ENCODE peak calls at places on chromosomes 2 and 18, in ten cellular contexts. One of them, this sample, is unnamed.

GRCh38 chr2:66560683-66561082 is 125.8 kb downstream of the MEIS1 start:
- DNase-seq in GM12865: no peak
- DNase-seq in ovary: peak
- DNase-seq in CD4-positive, alpha-beta T cell: no peak
- DNase-seq in glutamatergic neuron: no peak
- DNase-seq in cardiac muscle cell: no peak
- DNase-seq in foreskin fibroblast: no peak
- DNase-seq in PC-9: no peak
- DNase-seq in H9: no peak
- DNase-seq in epithelial cell of esophagus: no peak
- DNase-seq in this sample: no peak

GRCh38 chr18:74198453-74198852 is 50.1 kb downstream of the TIMM21 start:
- DNase-seq in cardiac muscle cell: no peak
- DNase-seq in GM12865: no peak
- DNase-seq in H9: no peak
- DNase-seq in epithelial cell of esophagus: no peak
- DNase-seq in foreskin fibroblast: no peak
- DNase-seq in ovary: no peak
- DNase-seq in CD4-positive, alpha-beta T cell: no peak
- DNase-seq in PC-9: no peak
- DNase-seq in glutamatergic neuron: no peak
- DNase-seq in this sample: no peak

GRCh38 chr2:206149330-206149729 is 9.9 kb downstream of the NDUFS1 start:
- DNase-seq in glutamatergic neuron: no peak
- DNase-seq in GM12865: no peak
- DNase-seq in foreskin fibroblast: no peak
- DNase-seq in epithelial cell of esophagus: no peak
- DNase-seq in CD4-positive, alpha-beta T cell: no peak
- DNase-seq in H9: no peak
- DNase-seq in PC-9: no peak
- DNase-seq in ovary: no peak
- DNase-seq in cardiac muscle cell: no peak
- DNase-seq in this sample: no peak

GRCh38 chr2:40535891-40536290 is 84.0 kb upstream of the SLC8A1 start:
- DNase-seq in foreskin fibroblast: no peak
- DNase-seq in cardiac muscle cell: no peak
- DNase-seq in ovary: no peak
- DNase-seq in glutamatergic neuron: no peak
- DNase-seq in GM12865: no peak
- DNase-seq in CD4-positive, alpha-beta T cell: no peak
- DNase-seq in PC-9: no peak
- DNase-seq in epithelial cell of esophagus: no peak
- DNase-seq in H9: no peak
- DNase-seq in this sample: no peak

GRCh38 chr2:3651686-3652516 is 6.1 kb upstream of the ALLC start:
- DNase-seq in foreskin fibroblast: peak
- DNase-seq in ovary: peak
- DNase-seq in glutamatergic neuron: peak
- DNase-seq in GM12865: peak
- DNase-seq in cardiac muscle cell: peak
- DNase-seq in epithelial cell of esophagus: peak
- DNase-seq in PC-9: no peak
- DNase-seq in H9: peak
- DNase-seq in CD4-positive, alpha-beta T cell: peak
- DNase-seq in this sample: peak

GRCh38 chr2:145221511-145221910 is 701.6 kb upstream of the ZEB2 start:
- DNase-seq in CD4-positive, alpha-beta T cell: no peak
- DNase-seq in cardiac muscle cell: no peak
- DNase-seq in PC-9: no peak
- DNase-seq in ovary: no peak
- DNase-seq in glutamatergic neuron: no peak
- DNase-seq in epithelial cell of esophagus: no peak
- DNase-seq in H9: no peak
- DNase-seq in GM12865: no peak
- DNase-seq in foreskin fibroblast: no peak
- DNase-seq in this sample: no peak

GRCh38 chr2:224038049-224038829 is 847 bp downstream of the SERPINE2 start:
- DNase-seq in H9: peak
- DNase-seq in glutamatergic neuron: peak
- DNase-seq in ovary: peak
- DNase-seq in PC-9: peak
- DNase-seq in foreskin fibroblast: peak
- DNase-seq in cardiac muscle cell: peak
- DNase-seq in GM12865: peak
- DNase-seq in epithelial cell of esophagus: peak
- DNase-seq in CD4-positive, alpha-beta T cell: no peak
- DNase-seq in this sample: peak

GRCh38 chr18:27298215-27298804 is 113.2 kb upstream of the CHST9 start:
- DNase-seq in glutamatergic neuron: no peak
- DNase-seq in CD4-positive, alpha-beta T cell: no peak
- DNase-seq in ovary: no peak
- DNase-seq in epithelial cell of esophagus: peak
- DNase-seq in PC-9: no peak
- DNase-seq in GM12865: no peak
- DNase-seq in cardiac muscle cell: peak
- DNase-seq in foreskin fibroblast: no peak
- DNase-seq in H9: no peak
- DNase-seq in this sample: no peak

GRCh38 chr2:197028230-197028629 is 101.7 kb upstream of the PGAP1 start:
- DNase-seq in glutamatergic neuron: no peak
- DNase-seq in GM12865: no peak
- DNase-seq in cardiac muscle cell: no peak
- DNase-seq in CD4-positive, alpha-beta T cell: no peak
- DNase-seq in foreskin fibroblast: peak
- DNase-seq in PC-9: peak
- DNase-seq in H9: no peak
- DNase-seq in epithelial cell of esophagus: peak
- DNase-seq in ovary: no peak
- DNase-seq in this sample: no peak

GRCh38 chr2:191463790-191464189 is 214.1 kb upstream of the NABP1 start:
- DNase-seq in CD4-positive, alpha-beta T cell: no peak
- DNase-seq in cardiac muscle cell: no peak
- DNase-seq in PC-9: no peak
- DNase-seq in glutamatergic neuron: no peak
- DNase-seq in epithelial cell of esophagus: no peak
- DNase-seq in ovary: no peak
- DNase-seq in GM12865: no peak
- DNase-seq in foreskin fibroblast: no peak
- DNase-seq in H9: no peak
- DNase-seq in this sample: no peak

GRCh38 chr2:29309090-29310054 is 194.2 kb downstream of the CLIP4 start:
- DNase-seq in H9: peak
- DNase-seq in cardiac muscle cell: peak
- DNase-seq in epithelial cell of esophagus: peak
- DNase-seq in ovary: no peak
- DNase-seq in foreskin fibroblast: peak
- DNase-seq in glutamatergic neuron: peak
- DNase-seq in PC-9: peak
- DNase-seq in GM12865: peak
- DNase-seq in CD4-positive, alpha-beta T cell: no peak
- DNase-seq in this sample: peak

GRCh38 chr2:230974096-230974913 is 21.6 kb upstream of the SPATA3 start:
- DNase-seq in epithelial cell of esophagus: peak
- DNase-seq in GM12865: peak
- DNase-seq in ovary: no peak
- DNase-seq in CD4-positive, alpha-beta T cell: peak
- DNase-seq in H9: no peak
- DNase-seq in foreskin fibroblast: peak
- DNase-seq in PC-9: no peak
- DNase-seq in cardiac muscle cell: no peak
- DNase-seq in glutamatergic neuron: no peak
- DNase-seq in this sample: peak

GRCh38 chr2:105822186-105822585 is 77.5 kb downstream of the NCK2 start:
- DNase-seq in PC-9: no peak
- DNase-seq in GM12865: peak
- DNase-seq in foreskin fibroblast: no peak
- DNase-seq in glutamatergic neuron: peak
- DNase-seq in cardiac muscle cell: no peak
- DNase-seq in ovary: no peak
- DNase-seq in H9: no peak
- DNase-seq in epithelial cell of esophagus: no peak
- DNase-seq in CD4-positive, alpha-beta T cell: no peak
- DNase-seq in this sample: peak

GRCh38 chr18:46071615-46071893 is 506 bp downstream of the PSTPIP2 start:
- DNase-seq in cardiac muscle cell: no peak
- DNase-seq in GM12865: no peak
- DNase-seq in epithelial cell of esophagus: no peak
- DNase-seq in glutamatergic neuron: peak
- DNase-seq in H9: no peak
- DNase-seq in PC-9: no peak
- DNase-seq in CD4-positive, alpha-beta T cell: no peak
- DNase-seq in foreskin fibroblast: peak
- DNase-seq in ovary: no peak
- DNase-seq in this sample: peak

GRCh38 chr18:46073474-46074331 is 1.6 kb upstream of the PSTPIP2 start:
- DNase-seq in ovary: peak
- DNase-seq in PC-9: peak
- DNase-seq in CD4-positive, alpha-beta T cell: peak
- DNase-seq in H9: no peak
- DNase-seq in GM12865: peak
- DNase-seq in cardiac muscle cell: peak
- DNase-seq in epithelial cell of esophagus: peak
- DNase-seq in glutamatergic neuron: peak
- DNase-seq in foreskin fibroblast: peak
- DNase-seq in this sample: peak

GRCh38 chr18:46070683-46071614 is 1.1 kb downstream of the PSTPIP2 start:
- DNase-seq in cardiac muscle cell: no peak
- DNase-seq in foreskin fibroblast: no peak
- DNase-seq in epithelial cell of esophagus: no peak
- DNase-seq in ovary: no peak
- DNase-seq in H9: no peak
- DNase-seq in CD4-positive, alpha-beta T cell: no peak
- DNase-seq in PC-9: no peak
- DNase-seq in GM12865: no peak
- DNase-seq in glutamatergic neuron: no peak
- DNase-seq in this sample: no peak

GRCh38 chr18:46072959-46073358 is 899 bp upstream of the PSTPIP2 start:
- DNase-seq in GM12865: no peak
- DNase-seq in glutamatergic neuron: no peak
- DNase-seq in PC-9: no peak
- DNase-seq in H9: no peak
- DNase-seq in foreskin fibroblast: no peak
- DNase-seq in CD4-positive, alpha-beta T cell: no peak
- DNase-seq in cardiac muscle cell: no peak
- DNase-seq in epithelial cell of esophagus: no peak
- DNase-seq in ovary: no peak
- DNase-seq in this sample: no peak

GRCh38 chr18:46071894-46072867 is at the start of gene PSTPIP2:
- DNase-seq in glutamatergic neuron: peak
- DNase-seq in foreskin fibroblast: peak
- DNase-seq in cardiac muscle cell: peak
- DNase-seq in PC-9: no peak
- DNase-seq in epithelial cell of esophagus: peak
- DNase-seq in GM12865: peak
- DNase-seq in H9: peak
- DNase-seq in CD4-positive, alpha-beta T cell: peak
- DNase-seq in ovary: peak
- DNase-seq in this sample: peak
- TF ChIP-seq CTCF in glutamatergic neuron: no peak
- TF ChIP-seq CTCF in foreskin fibroblast: no peak
- TF ChIP-seq CTCF in cardiac muscle cell: no peak
- TF ChIP-seq CTCF in PC-9: no peak
- TF ChIP-seq CTCF in epithelial cell of esophagus: peak
- TF ChIP-seq CTCF in GM12865: no peak
- TF ChIP-seq CTCF in H9: peak
- TF ChIP-seq CTCF in CD4-positive, alpha-beta T cell: no peak
- TF ChIP-seq CTCF in ovary: no peak
- TF ChIP-seq CTCF in this sample: no peak

DNA sequence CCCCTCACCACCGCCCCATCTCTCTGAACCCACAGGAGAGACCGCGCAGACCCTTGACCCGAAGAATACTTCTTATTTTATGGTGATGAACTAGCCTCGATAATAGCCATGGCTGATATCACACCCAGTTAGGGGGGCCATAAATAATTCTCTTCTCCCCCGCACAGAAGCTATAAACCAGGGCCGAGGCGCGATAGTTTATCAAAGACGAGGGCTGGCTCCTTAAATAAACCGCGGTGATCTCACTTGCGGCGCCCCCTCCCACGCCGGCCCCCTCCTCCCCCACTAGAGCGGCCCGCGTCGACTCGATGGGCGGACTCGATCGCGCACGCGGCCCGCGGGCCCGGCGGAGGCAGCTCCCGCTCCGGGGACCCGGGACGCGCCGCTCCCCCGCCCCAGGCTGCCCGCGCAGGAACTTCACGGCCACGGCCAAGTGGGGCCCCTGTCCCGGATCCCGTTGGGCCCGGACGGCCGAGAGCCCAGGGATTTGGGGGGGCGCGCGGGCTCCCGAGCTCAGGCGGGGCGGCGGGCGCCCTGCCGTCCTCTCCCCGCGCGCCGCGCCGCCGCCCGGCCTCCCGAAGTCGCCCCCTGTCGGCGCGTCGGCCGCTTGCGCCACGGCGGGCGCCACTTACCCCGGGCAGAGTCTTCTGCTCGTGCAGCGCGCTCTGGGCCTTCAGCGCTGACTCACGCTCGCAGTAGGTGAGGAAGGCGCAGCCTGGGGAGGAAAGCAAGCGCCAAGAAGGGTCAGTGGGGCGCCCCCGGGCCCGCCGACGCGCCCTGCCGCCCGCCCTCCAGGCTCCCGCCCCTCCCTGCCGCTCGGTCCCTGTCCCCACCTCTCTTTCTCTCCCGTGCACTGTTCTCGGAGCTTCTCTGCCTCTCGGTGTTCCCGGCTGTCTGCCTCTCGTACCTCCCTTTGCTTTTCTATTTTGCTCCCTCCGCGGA is 80.4 kb downstream of the CELF4 start:
- DNase-seq in PC-9: no peak
- DNase-seq in glutamatergic neuron: peak
- DNase-seq in ovary: peak
- DNase-seq in foreskin fibroblast: peak
- DNase-seq in H9: peak
- DNase-seq in GM12865: peak
- DNase-seq in cardiac muscle cell: peak
- DNase-seq in CD4-positive, alpha-beta T cell: no peak
- DNase-seq in epithelial cell of esophagus: peak
- DNase-seq in this sample: peak
- TF ChIP-seq CTCF in PC-9: no peak
- TF ChIP-seq CTCF in glutamatergic neuron: peak
- TF ChIP-seq CTCF in ovary: no peak
- TF ChIP-seq CTCF in foreskin fibroblast: no peak
- TF ChIP-seq CTCF in H9: peak
- TF ChIP-seq CTCF in GM12865: peak
- TF ChIP-seq CTCF in cardiac muscle cell: peak
- TF ChIP-seq CTCF in CD4-positive, alpha-beta T cell: no peak
- TF ChIP-seq CTCF in epithelial cell of esophagus: no peak
- TF ChIP-seq CTCF in this sample: peak

GRCh38 chr2:220104871-220105351 is 477.5 kb downstream of the SLC4A3 start:
- DNase-seq in glutamatergic neuron: no peak
- DNase-seq in ovary: peak
- DNase-seq in epithelial cell of esophagus: peak
- DNase-seq in CD4-positive, alpha-beta T cell: no peak
- DNase-seq in cardiac muscle cell: peak
- DNase-seq in H9: no peak
- DNase-seq in GM12865: no peak
- DNase-seq in PC-9: peak
- DNase-seq in foreskin fibroblast: peak
- DNase-seq in this sample: no peak
- TF ChIP-seq CTCF in glutamatergic neuron: no peak
- TF ChIP-seq CTCF in ovary: no peak
- TF ChIP-seq CTCF in epithelial cell of esophagus: peak
- TF ChIP-seq CTCF in CD4-positive, alpha-beta T cell: no peak
- TF ChIP-seq CTCF in cardiac muscle cell: peak
- TF ChIP-seq CTCF in H9: peak
- TF ChIP-seq CTCF in GM12865: no peak
- TF ChIP-seq CTCF in PC-9: no peak
- TF ChIP-seq CTCF in foreskin fibroblast: peak
- TF ChIP-seq CTCF in this sample: no peak

GRCh38 chr18:21997207-21998143 is 171.9 kb upstream of the GATA6 start:
- DNase-seq in ovary: peak
- DNase-seq in foreskin fibroblast: peak
- DNase-seq in H9: no peak
- DNase-seq in epithelial cell of esophagus: peak
- DNase-seq in CD4-positive, alpha-beta T cell: no peak
- DNase-seq in cardiac muscle cell: peak
- DNase-seq in glutamatergic neuron: no peak
- DNase-seq in GM12865: peak
- DNase-seq in PC-9: no peak
- DNase-seq in this sample: peak
- TF ChIP-seq CTCF in ovary: peak
- TF ChIP-seq CTCF in foreskin fibroblast: peak
- TF ChIP-seq CTCF in H9: peak
- TF ChIP-seq CTCF in epithelial cell of esophagus: peak
- TF ChIP-seq CTCF in CD4-positive, alpha-beta T cell: peak
- TF ChIP-seq CTCF in cardiac muscle cell: peak
- TF ChIP-seq CTCF in glutamatergic neuron: peak
- TF ChIP-seq CTCF in GM12865: peak
- TF ChIP-seq CTCF in PC-9: peak
- TF ChIP-seq CTCF in this sample: peak